ENCODE peak calls at places on chromosomes 16 and 17, in six cellular contexts. J is mammary epithelial cell; A is posterior cingulate gyrus; I is heart left ventricle; R is stimulated activated CD8-positive, alpha-beta memory T cell treated with anti-CD3 and anti-CD28 coated beads, Interleukin-12 subunit alpha, Interleukin-12 subunit beta, amount 100 ng/mL, for 4 hours; M is EH. Z is an unnamed sample.

GRCh38 chr17:77963441-77963840 is 4.9 kb downstream of the TNRC6C start:
- DNase-seq in J (peak), A (peak), I (peak), R (no peak), M (peak), Z (peak)

GRCh38 chr17:83161298-83162034 is 82.1 kb downstream of the METRNL start:
- DNase-seq in J (no peak), A (no peak), I (no peak), R (no peak), M (peak), Z (no peak)

GRCh38 chr17:31078290-31078689 is 16.5 kb upstream of the NF1 start:
- DNase-seq in J (peak), A (no peak), I (no peak), R (no peak), M (no peak), Z (no peak)

GRCh38 chr16:28875134-28876015 is 2.9 kb upstream of the ATP2A1 start:
- DNase-seq in J (no peak), A (no peak), I (no peak), R (no peak), M (no peak), Z (no peak)

GRCh38 chr16:47732806-47733150 is 271.6 kb downstream of the PHKB start:
- DNase-seq in J (peak), A (no peak), I (no peak), R (no peak), M (peak), Z (no peak)

GRCh38 chr17:32927724-32928526 is at the start of gene TMEM98:
- DNase-seq in J (no peak), A (peak), I (peak), R (no peak), M (peak), Z (no peak)

GRCh38 chr16:67191995-67192681 is at the start of gene E2F4:
- DNase-seq in J (peak), A (peak), I (peak), R (peak), M (peak), Z (peak)

GRCh38 chr17:2025220-2025621 is at the start of gene RTN4RL1:
- DNase-seq in J (peak), A (peak), I (peak), R (peak), M (peak), Z (peak)

GRCh38 chr17:28335959-28336871 is 654 bp downstream of the TNFAIP1 start:
- DNase-seq in J (peak), A (no peak), I (peak), R (no peak), M (peak), Z (no peak)

GRCh38 chr17:49214665-49215360 is 4.3 kb downstream of the ABI3 start:
- DNase-seq in J (no peak), A (no peak), I (no peak), R (no peak), M (peak), Z (peak)

GRCh38 chr16:87198881-87199280 is 118.3 kb downstream of the C16orf95 start:
- DNase-seq in J (no peak), A (no peak), I (no peak), R (no peak), M (no peak), Z (no peak)

GRCh38 chr17:49029841-49030240 is 32.7 kb downstream of the IGF2BP1 start:
- DNase-seq in J (no peak), A (no peak), I (no peak), R (no peak), M (peak), Z (no peak)

GRCh38 chr17:18364166-18364565 is 816 bp upstream of the SHMT1 start:
- DNase-seq in J (no peak), A (no peak), I (no peak), R (no peak), M (no peak), Z (no peak)

GRCh38 chr16:83549836-83550569 is 257.8 kb upstream of the HSBP1 start:
- DNase-seq in J (no peak), A (no peak), I (no peak), R (no peak), M (no peak), Z (no peak)

GRCh38 chr17:74104921-74105320 is 98.6 kb upstream of the RPL38 start:
- DNase-seq in J (no peak), A (no peak), I (no peak), R (no peak), M (no peak), Z (no peak)

GRCh38 chr17:71004413-71004812 is 835.1 kb downstream of the KCNJ2 start:
- DNase-seq in J (no peak), A (no peak), I (no peak), R (no peak), M (no peak), Z (no peak)

GRCh38 chr17:47274319-47275069 is 20.9 kb downstream of the ITGB3 start:
- DNase-seq in J (no peak), A (no peak), I (no peak), R (no peak), M (no peak), Z (no peak)

GRCh38 chr17:15377608-15378007 is 36.2 kb upstream of the TEKT3 start:
- DNase-seq in J (no peak), A (peak), I (no peak), R (no peak), M (peak), Z (no peak)

GRCh38 chr17:56297142-56297541 is 143.9 kb downstream of the ANKFN1 start:
- DNase-seq in J (no peak), A (no peak), I (no peak), R (no peak), M (peak), Z (no peak)

GRCh38 chr17:65783845-65784334 is 222.4 kb upstream of the AXIN2 start:
- DNase-seq in J (peak), A (no peak), I (no peak), R (no peak), M (peak), Z (no peak)

GRCh38 chr16:57810197-57811024 is 8.1 kb upstream of the KIFC3 start:
- DNase-seq in J (peak), A (peak), I (peak), R (peak), M (peak), Z (peak)

GRCh38 chr16:19853973-19854876 is 30.4 kb downstream of the GPRC5B start:
- DNase-seq in J (no peak), A (peak), I (no peak), R (no peak), M (no peak), Z (no peak)

GRCh38 chr16:81251871-81252270 is 13.4 kb downstream of the BCO1 start:
- DNase-seq in J (no peak), A (no peak), I (no peak), R (no peak), M (peak), Z (no peak)

GRCh38 chr16:68800257-68800875 is 43.0 kb upstream of the TANGO6 start:
- DNase-seq in J (peak), A (peak), I (no peak), R (peak), M (peak), Z (peak)

GRCh38 chr16:86670835-86671234 is 92.5 kb downstream of the FOXL1 start:
- DNase-seq in J (no peak), A (no peak), I (no peak), R (no peak), M (no peak), Z (no peak)

GRCh38 chr17:32007463-32008298 is 498 bp downstream of the LRRC37B start:
- DNase-seq in J (peak), A (peak), I (peak), R (peak), M (peak), Z (no peak)

GRCh38 chr16:78405833-78406232 is 306.4 kb downstream of the WWOX start:
- DNase-seq in J (no peak), A (no peak), I (no peak), R (no peak), M (no peak), Z (no peak)

GRCh38 chr16:84501077-84501735 is 3.3 kb downstream of the MEAK7 start:
- DNase-seq in J (peak), A (no peak), I (no peak), R (no peak), M (peak), Z (no peak)

GRCh38 chr16:2954228-2954627 is 9.8 kb upstream of the KREMEN2 start:
- DNase-seq in J (no peak), A (no peak), I (no peak), R (no peak), M (no peak), Z (no peak)